ENCODE peak calls at places on chromosomes 6 and 20, in eight cellular contexts. One of them, this sample, is unnamed. For H3K36me3, the result is how much of the 10 kb centered on the place peaks cover.

GRCh38 chr6:106511274-106512047 is 117.8 kb downstream of the RTN4IP1 start:
- DNase-seq in PC-3: peak
- DNase-seq in ascending aorta: peak
- DNase-seq in WERI-Rb-1: peak
- DNase-seq in SK-N-SH: peak
- DNase-seq in IMR-90: no peak
- DNase-seq in MM.1S: no peak
- DNase-seq in ovary: peak
- DNase-seq in this sample: peak

GRCh38 chr20:50957276-50957675 is 1.1 kb downstream of the DPM1 start:
- DNase-seq in PC-3: peak
- DNase-seq in ascending aorta: no peak
- DNase-seq in WERI-Rb-1: no peak
- DNase-seq in SK-N-SH: no peak
- DNase-seq in IMR-90: no peak
- DNase-seq in MM.1S: no peak
- DNase-seq in ovary: no peak
- DNase-seq in this sample: no peak

GRCh38 chr6:101662111-101662897 is 268.8 kb downstream of the GRIK2 start:
- DNase-seq in PC-3: no peak
- DNase-seq in ascending aorta: no peak
- DNase-seq in WERI-Rb-1: no peak
- DNase-seq in SK-N-SH: no peak
- DNase-seq in IMR-90: no peak
- DNase-seq in MM.1S: peak
- DNase-seq in ovary: no peak
- DNase-seq in this sample: no peak

GRCh38 chr20:31570735-31571617 is 34.1 kb upstream of the ID1 start:
- DNase-seq in PC-3: no peak
- DNase-seq in ascending aorta: peak
- DNase-seq in WERI-Rb-1: no peak
- DNase-seq in SK-N-SH: peak
- DNase-seq in IMR-90: no peak
- DNase-seq in MM.1S: no peak
- DNase-seq in ovary: peak
- DNase-seq in this sample: peak

GRCh38 chr20:63538204-63539091 is 1.3 kb upstream of the PTK6 start:
- DNase-seq in PC-3: peak
- DNase-seq in ascending aorta: no peak
- DNase-seq in WERI-Rb-1: peak
- DNase-seq in SK-N-SH: no peak
- DNase-seq in IMR-90: peak
- DNase-seq in MM.1S: no peak
- DNase-seq in ovary: no peak
- DNase-seq in this sample: peak

GRCh38 chr6:18122128-18123093 is at the start of gene NHLRC1:
- DNase-seq in PC-3: peak
- DNase-seq in ascending aorta: peak
- DNase-seq in WERI-Rb-1: peak
- DNase-seq in SK-N-SH: peak
- DNase-seq in IMR-90: peak
- DNase-seq in MM.1S: no peak
- DNase-seq in ovary: peak
- DNase-seq in this sample: peak

GRCh38 chr6:13358486-13358885 is 30.1 kb upstream of the TBC1D7 start:
- DNase-seq in PC-3: no peak
- DNase-seq in ascending aorta: no peak
- DNase-seq in WERI-Rb-1: no peak
- DNase-seq in SK-N-SH: no peak
- DNase-seq in IMR-90: no peak
- DNase-seq in MM.1S: no peak
- DNase-seq in ovary: no peak
- DNase-seq in this sample: no peak

GRCh38 chr6:114258376-114258775 is 84.4 kb downstream of the HS3ST5 start:
- DNase-seq in PC-3: no peak
- DNase-seq in ascending aorta: no peak
- DNase-seq in WERI-Rb-1: no peak
- DNase-seq in SK-N-SH: no peak
- DNase-seq in IMR-90: no peak
- DNase-seq in MM.1S: no peak
- DNase-seq in ovary: no peak
- DNase-seq in this sample: no peak

GRCh38 chr6:84998223-84998622 is 233.8 kb upstream of the TBX18 start:
- DNase-seq in PC-3: no peak
- DNase-seq in ascending aorta: no peak
- DNase-seq in WERI-Rb-1: no peak
- DNase-seq in SK-N-SH: peak
- DNase-seq in IMR-90: no peak
- DNase-seq in MM.1S: no peak
- DNase-seq in ovary: no peak
- DNase-seq in this sample: no peak

GRCh38 chr20:35311409-35311808 is 19.2 kb upstream of the FAM83C start:
- DNase-seq in PC-3: peak
- DNase-seq in ascending aorta: no peak
- DNase-seq in WERI-Rb-1: no peak
- DNase-seq in SK-N-SH: no peak
- DNase-seq in IMR-90: peak
- DNase-seq in MM.1S: no peak
- DNase-seq in ovary: no peak
- DNase-seq in this sample: no peak

GRCh38 chr6:2542858-2543218 is 207.9 kb downstream of the MYLK4 start:
- DNase-seq in PC-3: peak
- DNase-seq in ascending aorta: no peak
- DNase-seq in WERI-Rb-1: no peak
- DNase-seq in SK-N-SH: no peak
- DNase-seq in IMR-90: peak
- DNase-seq in MM.1S: peak
- DNase-seq in ovary: no peak
- DNase-seq in this sample: no peak

GRCh38 chr6:144320746-144321145 is 35.6 kb downstream of the UTRN start:
- DNase-seq in PC-3: no peak
- DNase-seq in ascending aorta: no peak
- DNase-seq in WERI-Rb-1: no peak
- DNase-seq in SK-N-SH: no peak
- DNase-seq in IMR-90: no peak
- DNase-seq in MM.1S: no peak
- DNase-seq in ovary: no peak
- DNase-seq in this sample: no peak

GRCh38 chr6:167928111-167928510 is 69.4 kb upstream of the KIF25 start:
- DNase-seq in PC-3: no peak
- DNase-seq in ascending aorta: no peak
- DNase-seq in WERI-Rb-1: no peak
- DNase-seq in SK-N-SH: no peak
- DNase-seq in IMR-90: no peak
- DNase-seq in MM.1S: no peak
- DNase-seq in ovary: no peak
- DNase-seq in this sample: no peak

GRCh38 chr6:155100087-155100486 is 105.0 kb downstream of the TIAM2 start:
- DNase-seq in PC-3: no peak
- DNase-seq in ascending aorta: no peak
- DNase-seq in WERI-Rb-1: no peak
- DNase-seq in SK-N-SH: no peak
- DNase-seq in IMR-90: peak
- DNase-seq in MM.1S: no peak
- DNase-seq in ovary: peak
- DNase-seq in this sample: peak

GRCh38 chr6:107917468-107918375 is 40.3 kb downstream of the SEC63 start:
- DNase-seq in PC-3: no peak
- DNase-seq in ascending aorta: no peak
- DNase-seq in WERI-Rb-1: no peak
- DNase-seq in SK-N-SH: no peak
- DNase-seq in IMR-90: no peak
- DNase-seq in MM.1S: no peak
- DNase-seq in ovary: no peak
- DNase-seq in this sample: no peak

GRCh38 chr20:47428851-47429336 is 72.4 kb upstream of the ZMYND8 start:
- DNase-seq in PC-3: no peak
- DNase-seq in ascending aorta: no peak
- DNase-seq in WERI-Rb-1: no peak
- DNase-seq in SK-N-SH: no peak
- DNase-seq in IMR-90: no peak
- DNase-seq in MM.1S: no peak
- DNase-seq in ovary: no peak
- DNase-seq in this sample: no peak

GRCh38 chr20:62400021-62400420 is 7.1 kb downstream of the CABLES2 start:
- DNase-seq in PC-3: no peak
- DNase-seq in ascending aorta: no peak
- DNase-seq in WERI-Rb-1: no peak
- DNase-seq in SK-N-SH: no peak
- DNase-seq in IMR-90: no peak
- DNase-seq in MM.1S: no peak
- DNase-seq in ovary: no peak
- DNase-seq in this sample: no peak
- H3K36me3 ChIP-seq in PC-3: under half
- H3K36me3 ChIP-seq in ascending aorta: under half
- H3K36me3 ChIP-seq in WERI-Rb-1: under half
- H3K36me3 ChIP-seq in SK-N-SH: under half
- H3K36me3 ChIP-seq in IMR-90: under half
- H3K36me3 ChIP-seq in MM.1S: under half
- H3K36me3 ChIP-seq in ovary: under half
- H3K36me3 ChIP-seq in this sample: under half

DNA sequence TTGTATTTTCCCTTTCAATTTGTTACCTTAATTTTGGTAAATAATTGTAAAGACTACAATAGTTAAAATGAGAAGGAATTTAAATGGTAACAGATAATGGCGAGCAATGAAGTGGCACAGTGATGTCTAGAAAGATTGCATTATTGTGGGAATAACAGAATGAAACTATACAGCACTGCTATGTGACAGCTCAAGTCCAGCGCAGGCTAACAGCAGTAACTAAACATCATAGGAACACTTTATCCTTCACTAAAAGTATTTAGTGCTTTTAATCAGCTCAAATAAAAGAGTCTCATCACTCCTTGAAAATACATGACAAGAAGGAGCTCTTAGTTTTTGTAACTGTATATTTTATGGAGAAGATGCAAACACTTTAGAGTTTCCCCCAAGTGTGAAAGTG is 190.8 kb downstream of the TENT5A start:
- DNase-seq in PC-3: no peak
- DNase-seq in ascending aorta: no peak
- DNase-seq in WERI-Rb-1: no peak
- DNase-seq in SK-N-SH: no peak
- DNase-seq in IMR-90: peak
- DNase-seq in MM.1S: no peak
- DNase-seq in ovary: no peak
- DNase-seq in this sample: no peak
- H3K4me3 ChIP-seq in PC-3: no peak
- H3K4me3 ChIP-seq in ascending aorta: peak
- H3K4me3 ChIP-seq in WERI-Rb-1: no peak
- H3K4me3 ChIP-seq in SK-N-SH: peak
- H3K4me3 ChIP-seq in IMR-90: no peak
- H3K4me3 ChIP-seq in MM.1S: no peak
- H3K4me3 ChIP-seq in ovary: peak
- H3K4me3 ChIP-seq in this sample: no peak

GRCh38 chr6:75308250-75308988 is 23.8 kb upstream of the TMEM30A start:
- DNase-seq in PC-3: no peak
- DNase-seq in ascending aorta: no peak
- DNase-seq in WERI-Rb-1: no peak
- DNase-seq in SK-N-SH: no peak
- DNase-seq in IMR-90: no peak
- DNase-seq in MM.1S: no peak
- DNase-seq in ovary: no peak
- DNase-seq in this sample: no peak

GRCh38 chr6:75307364-75308004 is 22.9 kb upstream of the TMEM30A start:
- DNase-seq in PC-3: no peak
- DNase-seq in ascending aorta: no peak
- DNase-seq in WERI-Rb-1: no peak
- DNase-seq in SK-N-SH: no peak
- DNase-seq in IMR-90: no peak
- DNase-seq in MM.1S: peak
- DNase-seq in ovary: no peak
- DNase-seq in this sample: no peak

GRCh38 chr6:75306074-75306473 is 21.5 kb upstream of the TMEM30A start:
- DNase-seq in PC-3: no peak
- DNase-seq in ascending aorta: no peak
- DNase-seq in WERI-Rb-1: no peak
- DNase-seq in SK-N-SH: no peak
- DNase-seq in IMR-90: peak
- DNase-seq in MM.1S: no peak
- DNase-seq in ovary: no peak
- DNase-seq in this sample: no peak

GRCh38 chr6:75302280-75302679 is 17.7 kb upstream of the TMEM30A start:
- DNase-seq in PC-3: no peak
- DNase-seq in ascending aorta: no peak
- DNase-seq in WERI-Rb-1: no peak
- DNase-seq in SK-N-SH: no peak
- DNase-seq in IMR-90: no peak
- DNase-seq in MM.1S: no peak
- DNase-seq in ovary: no peak
- DNase-seq in this sample: no peak

DNA sequence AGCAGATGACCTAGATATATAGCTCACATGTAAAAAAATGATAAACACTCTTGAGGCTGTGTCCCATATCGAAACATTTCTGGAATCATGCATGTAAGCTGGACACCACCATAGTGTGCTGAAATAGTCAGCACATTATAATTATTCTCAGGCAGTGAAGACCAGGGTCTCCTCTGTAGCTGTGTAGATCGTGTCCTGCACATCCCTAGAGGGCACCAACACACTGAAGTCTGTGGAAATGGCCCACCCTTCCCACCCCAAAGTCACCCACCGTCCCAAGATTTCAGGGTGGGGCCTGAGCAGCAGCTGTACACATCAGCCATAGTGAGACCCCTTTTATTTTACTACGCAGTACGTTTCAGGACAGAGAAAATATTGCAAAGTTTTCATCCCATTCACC is 21.0 kb upstream of the TMEM30A start:
- DNase-seq in PC-3: no peak
- DNase-seq in ascending aorta: no peak
- DNase-seq in WERI-Rb-1: no peak
- DNase-seq in SK-N-SH: no peak
- DNase-seq in IMR-90: no peak
- DNase-seq in MM.1S: no peak
- DNase-seq in ovary: no peak
- DNase-seq in this sample: no peak
- TF ChIP-seq CTCF in PC-3: no peak
- TF ChIP-seq CTCF in ascending aorta: no peak
- TF ChIP-seq CTCF in WERI-Rb-1: no peak
- TF ChIP-seq CTCF in SK-N-SH: no peak
- TF ChIP-seq CTCF in IMR-90: no peak
- TF ChIP-seq CTCF in MM.1S: no peak
- TF ChIP-seq CTCF in ovary: no peak
- TF ChIP-seq CTCF in this sample: no peak

DNA sequence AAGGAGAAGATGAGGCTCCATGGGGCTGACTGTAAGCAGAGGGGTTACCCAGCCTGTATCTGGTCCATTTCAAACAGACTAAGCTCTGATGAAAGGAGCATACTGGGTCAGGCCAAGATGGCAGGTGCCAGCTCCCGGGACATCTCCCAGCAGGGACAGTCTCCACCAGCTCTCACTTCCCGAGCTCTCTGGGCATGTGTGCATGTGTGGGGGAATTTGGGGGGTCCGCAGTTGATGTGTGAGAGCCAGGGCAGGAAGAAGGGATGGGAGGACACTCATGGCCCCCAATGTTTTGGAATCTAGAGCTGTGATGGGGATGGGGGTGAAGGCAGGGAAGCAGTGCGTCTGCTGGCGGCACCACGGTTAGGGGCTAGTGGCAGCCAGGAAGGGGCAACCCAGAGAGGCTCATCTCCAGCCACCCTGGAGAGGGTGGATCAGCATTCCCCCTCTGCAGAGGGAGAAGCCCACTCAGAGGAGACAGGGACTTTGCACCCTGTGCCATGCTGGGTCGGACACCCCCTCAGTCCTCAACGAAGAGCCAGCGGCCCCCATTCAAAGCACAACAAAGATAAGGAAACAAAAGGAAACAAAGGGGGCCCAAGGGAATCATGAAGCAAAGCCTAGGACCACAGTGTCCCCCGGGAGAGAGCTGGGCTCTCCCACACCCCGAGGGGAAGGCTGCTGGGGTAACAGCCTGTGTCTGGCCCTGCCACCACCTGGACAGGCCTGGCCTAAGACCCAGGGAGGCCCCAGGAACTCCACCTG is 52.4 kb downstream of the DSTN start:
- DNase-seq in PC-3: no peak
- DNase-seq in ascending aorta: peak
- DNase-seq in WERI-Rb-1: peak
- DNase-seq in SK-N-SH: peak
- DNase-seq in IMR-90: no peak
- DNase-seq in MM.1S: no peak
- DNase-seq in ovary: peak
- DNase-seq in this sample: peak
- H3K36me3 ChIP-seq in PC-3: half or more
- H3K36me3 ChIP-seq in ascending aorta: half or more
- H3K36me3 ChIP-seq in WERI-Rb-1: under half
- H3K36me3 ChIP-seq in SK-N-SH: under half
- H3K36me3 ChIP-seq in IMR-90: half or more
- H3K36me3 ChIP-seq in MM.1S: under half
- H3K36me3 ChIP-seq in ovary: under half
- H3K36me3 ChIP-seq in this sample: under half

This sample was measured in pancreas.